ENCODE peak calls at places on chromosomes 16 and 17, in nine cellular contexts. P is AG08396; T is AG04450; J is NT2/D1; C is effector memory CD4-positive, alpha-beta T cell; L is heart right ventricle; V is astrocyte of the spinal cord; H is brain microvascular endothelial cell; K is activated naive CD4-positive, alpha-beta T cell. N is an unnamed sample.

GRCh38 chr16:483351-484075 is 44.0 kb upstream of the CAPN15 start:
- DNase-seq in L (peak; percentile 37), C (no peak), H (peak; percentile 27), V (no peak), K (no peak), P (no peak), T (no peak), J (peak; percentile 92), N (no peak)

GRCh38 chr17:38750312-38751121 is 2.0 kb upstream of the PSMB3 start:
- DNase-seq in V (no peak), P (no peak), C (no peak), H (no peak), J (no peak), T (no peak), K (no peak), L (no peak), N (no peak)

GRCh38 chr17:49074851-49075540 is 57.6 kb upstream of the B4GALNT2 start:
- DNase-seq in T (no peak), C (no peak), H (no peak), V (peak; percentile 51), J (no peak), L (no peak), P (no peak), K (no peak), N (no peak)

GRCh38 chr17:5565808-5566207 is 18.5 kb downstream of the NLRP1 start:
- DNase-seq in V (no peak), J (no peak), K (no peak), C (no peak), T (no peak), L (no peak), H (no peak), P (no peak), N (no peak)

GRCh38 chr17:76726231-76726765 is at the start of gene JMJD6:
- DNase-seq in P (peak; percentile 96), T (peak; percentile 89), H (peak; percentile 93), J (peak; percentile 86), K (peak; percentile 86), C (no peak), L (peak; percentile 97), V (peak; percentile 98), N (no peak)

GRCh38 chr17:27577124-27577761 is 53.7 kb upstream of the LGALS9 start:
- DNase-seq in L (no peak), J (no peak), C (no peak), H (peak; percentile 66), V (peak; percentile 62), P (peak; percentile 56), K (no peak), T (no peak), N (no peak)

GRCh38 chr16:85350973-85351372 is 238.7 kb upstream of the CIBAR2 start:
- DNase-seq in L (peak; percentile 90), H (peak; percentile 66), C (no peak), J (no peak), V (peak; percentile 97), P (peak; percentile 93), T (peak; percentile 92), K (no peak), N (no peak)

GRCh38 chr17:48546187-48546923 is 1.4 kb upstream of the HOXB2 start:
- DNase-seq in V (peak; percentile 62), H (no peak), T (no peak), K (no peak), J (no peak), C (no peak), L (no peak), P (no peak), N (no peak)

GRCh38 chr16:2048116-2048543 is 345 bp downstream of the TSC2 start:
- DNase-seq in P (peak; percentile 43), C (no peak), H (no peak), J (no peak), L (no peak), K (no peak), T (no peak), V (no peak), N (no peak)

GRCh38 chr16:15739449-15739848 is 89.4 kb downstream of the NDE1 start:
- DNase-seq in V (no peak), C (no peak), P (no peak), H (no peak), L (no peak), T (no peak), K (no peak), J (no peak), N (no peak)

GRCh38 chr17:45155029-45155428 is 6.6 kb upstream of the HEXIM2 start:
- DNase-seq in P (no peak), L (no peak), T (no peak), V (no peak), C (no peak), K (no peak), J (no peak), H (no peak), N (no peak)

GRCh38 chr16:67562526-67562917 is at the start of gene CTCF:
- DNase-seq in T (no peak), K (peak; percentile 86), C (peak; percentile 80), J (peak; percentile 57), H (peak; percentile 53), V (peak; percentile 83), P (peak; percentile 90), L (peak; percentile 83), N (peak; percentile 90)

GRCh38 chr16:4021070-4021779 is 95.0 kb downstream of the ADCY9 start:
- DNase-seq in V (no peak), C (no peak), L (no peak), T (no peak), J (no peak), H (no peak), K (no peak), P (no peak), N (no peak)

GRCh38 chr17:77707546-77707945 is 251.0 kb upstream of the TNRC6C start:
- DNase-seq in J (no peak), C (no peak), K (no peak), L (no peak), T (no peak), V (no peak), H (no peak), P (no peak), N (no peak)

GRCh38 chr17:66542967-66543525 is 240.6 kb downstream of the PRKCA start:
- DNase-seq in V (peak; percentile 88), P (no peak), K (no peak), L (no peak), H (peak; percentile 49), J (no peak), C (no peak), T (peak; percentile 65), N (no peak)

GRCh38 chr17:60392845-60393702 is 1.1 kb upstream of the USP32 start:
- DNase-seq in C (no peak), V (peak; percentile 69), J (no peak), P (peak; percentile 20), T (no peak), L (peak; percentile 41), H (peak; percentile 67), K (no peak), N (no peak)

GRCh38 chr16:85606920-85607319 is 6.2 kb upstream of the GSE1 start:
- DNase-seq in V (no peak), C (no peak), H (no peak), J (no peak), L (no peak), T (no peak), K (no peak), P (no peak), N (no peak)

GRCh38 chr17:39968731-39969130 is 5.9 kb downstream of the GSDMA start:
- DNase-seq in H (no peak), J (no peak), V (no peak), T (no peak), L (no peak), K (no peak), C (no peak), P (no peak), N (no peak)

GRCh38 chr17:4966844-4967538 is 626 bp downstream of the SPAG7 start:
- DNase-seq in C (peak; percentile 93), P (peak; percentile 98), T (peak; percentile 99), V (peak; percentile 100), H (peak; percentile 100), J (peak; percentile 95), K (peak; percentile 88), L (peak; percentile 99), N (peak; percentile 98)

GRCh38 chr17:81003711-81004335 is 12.2 kb downstream of the CHMP6 start:
- DNase-seq in C (no peak), P (no peak), V (no peak), H (no peak), T (no peak), J (no peak), L (no peak), K (no peak), N (no peak)

GRCh38 chr16:19753815-19754643 is 36.0 kb downstream of the IQCK start:
- DNase-seq in K (no peak), V (peak; percentile 67), J (no peak), H (peak; percentile 49), L (no peak), T (no peak), C (no peak), P (no peak), N (no peak)

GRCh38 chr17:80045703-80046102 is 9.3 kb downstream of the CCDC40 start:
- DNase-seq in P (no peak), K (no peak), V (no peak), J (no peak), H (no peak), T (no peak), C (no peak), L (no peak), N (no peak)

GRCh38 chr17:73069164-73069774 is 23.2 kb downstream of the SLC39A11 start:
- DNase-seq in J (no peak), C (no peak), H (no peak), L (no peak), V (no peak), T (no peak), P (no peak), K (no peak), N (no peak)

GRCh38 chr17:33520404-33521032 is 227.4 kb upstream of the ASIC2 start:
- DNase-seq in L (peak; percentile 35), J (peak; percentile 16), C (no peak), V (no peak), H (no peak), P (no peak), K (peak; percentile 4), T (no peak), N (no peak)

GRCh38 chr17:68057531-68057952 is 22.0 kb downstream of the KPNA2 start:
- DNase-seq in T (no peak), K (no peak), J (no peak), P (peak; percentile 16), C (peak; percentile 19), L (no peak), H (peak; percentile 58), V (peak; percentile 29), N (peak; percentile 58)

GRCh38 chr16:2179576-2179975 is 16.8 kb downstream of the CASKIN1 start:
- DNase-seq in J (no peak), V (no peak), L (no peak), T (no peak), P (no peak), C (no peak), K (no peak), H (no peak), N (no peak)

GRCh38 chr17:67247416-67247900 is 2.5 kb upstream of the HELZ start:
- DNase-seq in L (no peak), J (no peak), P (no peak), K (no peak), V (no peak), T (no peak), C (no peak), H (no peak), N (no peak)

GRCh38 chr17:80455328-80455710 is 21.1 kb downstream of the NPTX1 start:
- DNase-seq in C (no peak), T (no peak), V (no peak), P (peak; percentile 72), H (peak; percentile 38), L (no peak), J (peak; percentile 36), K (no peak), N (peak; percentile 23)

GRCh38 chr16:21610006-21610544 is 10.7 kb downstream of the METTL9 start:
- DNase-seq in C (no peak), H (no peak), T (no peak), L (no peak), P (no peak), K (no peak), J (no peak), V (no peak), N (no peak)

GRCh38 chr16:78473031-78473699 is 373.7 kb downstream of the WWOX start:
- DNase-seq in C (no peak), J (no peak), K (no peak), P (no peak), H (no peak), T (no peak), V (no peak), L (no peak), N (no peak)

GRCh38 chr17:9226130-9226793 is 205.0 kb downstream of the NTN1 start:
- DNase-seq in T (no peak), V (no peak), L (no peak), H (no peak), C (no peak), J (no peak), K (no peak), P (no peak), N (no peak)

N was measured in CD8-positive, alpha-beta memory T cell.